ENCODE peak calls at places on chromosomes 12 and 14, in eight cellular contexts. S is retina; J is central memory CD8-positive, alpha-beta T cell; K is left colon; H is CD8-positive, alpha-beta T cell; N is LHCN-M2; V is stimulated activated CD4-positive, alpha-beta T cell treated with anti-CD3 and anti-CD28 coated beads, TNF-alpha, amount 100 ng/mL, for 1 hour; P is GM20000. X is an unnamed sample.

GRCh38 chr14:50044040-50044651 is 72.2 kb downstream of the VCPKMT start:
- DNase-seq in S (no peak), J (no peak), K (no peak), H (peak), N (no peak), V (no peak), P (no peak), X (no peak)

GRCh38 chr14:64195194-64195593 is 99.0 kb downstream of the ESR2 start:
- DNase-seq in S (no peak), J (no peak), K (no peak), H (no peak), N (no peak), V (no peak), P (peak), X (no peak)

GRCh38 chr12:81208193-81208946 is 130.5 kb downstream of the ACSS3 start:
- DNase-seq in S (no peak), J (no peak), K (peak), H (no peak), N (peak), V (no peak), P (no peak), X (no peak)

GRCh38 chr14:78848234-78848820 is 678.2 kb downstream of the NRXN3 start:
- DNase-seq in S (peak), J (no peak), K (peak), H (no peak), N (peak), V (no peak), P (peak), X (peak)

GRCh38 chr12:83265798-83266197 is 579.1 kb downstream of the TMTC2 start:
- DNase-seq in S (no peak), J (no peak), K (no peak), H (no peak), N (no peak), V (no peak), P (no peak), X (no peak)

GRCh38 chr12:6182279-6182898 is 17.8 kb upstream of the CD9 start:
- DNase-seq in S (no peak), J (no peak), K (peak), H (no peak), N (peak), V (no peak), P (no peak), X (no peak)

GRCh38 chr14:50363734-50364113 is 33.0 kb downstream of the CDKL1 start:
- DNase-seq in S (no peak), J (peak), K (no peak), H (peak), N (peak), V (no peak), P (peak), X (peak)

GRCh38 chr12:26032290-26032689 is 73.8 kb downstream of the RASSF8 start:
- DNase-seq in S (no peak), J (no peak), K (no peak), H (no peak), N (no peak), V (no peak), P (no peak), X (no peak)

GRCh38 chr12:88960213-88960878 is 380.1 kb upstream of the KITLG start:
- DNase-seq in S (no peak), J (no peak), K (no peak), H (no peak), N (peak), V (no peak), P (no peak), X (no peak)

GRCh38 chr12:49698619-49699545 is 8.3 kb downstream of the FMNL3 start:
- DNase-seq in S (no peak), J (no peak), K (peak), H (peak), N (peak), V (no peak), P (peak), X (peak)

GRCh38 chr12:89167986-89168385 is 184.3 kb downstream of the DUSP6 start:
- DNase-seq in S (no peak), J (no peak), K (no peak), H (no peak), N (no peak), V (no peak), P (no peak), X (no peak)

GRCh38 chr12:120468846-120469449 is 600 bp downstream of the SRSF9 start:
- DNase-seq in S (peak), J (no peak), K (peak), H (peak), N (no peak), V (peak), P (peak), X (no peak)

GRCh38 chr12:4302881-4303280 is 18.1 kb upstream of the TIGAR start:
- DNase-seq in S (no peak), J (no peak), K (no peak), H (no peak), N (no peak), V (no peak), P (no peak), X (no peak)

GRCh38 chr12:22431693-22432251 is 97.3 kb upstream of the ST8SIA1 start:
- DNase-seq in S (no peak), J (no peak), K (no peak), H (no peak), N (no peak), V (no peak), P (no peak), X (no peak)

GRCh38 chr12:123634142-123634561 is 523 bp downstream of the GTF2H3 start:
- DNase-seq in S (no peak), J (no peak), K (peak), H (no peak), N (peak), V (no peak), P (no peak), X (no peak)

GRCh38 chr12:50765325-50765911 is 1.5 kb downstream of the ATF1 start:
- DNase-seq in S (peak), J (peak), K (peak), H (peak), N (peak), V (no peak), P (peak), X (peak)

GRCh38 chr14:36383674-36384421 is 63.4 kb upstream of the MBIP start:
- DNase-seq in S (no peak), J (no peak), K (no peak), H (no peak), N (no peak), V (no peak), P (no peak), X (no peak)

GRCh38 chr14:90965765-90966164 is 94.7 kb downstream of the RPS6KA5 start:
- DNase-seq in S (no peak), J (no peak), K (no peak), H (no peak), N (no peak), V (no peak), P (no peak), X (no peak)

GRCh38 chr14:101469382-101470251 is 91.7 kb upstream of the DIO3 start:
- DNase-seq in S (peak), J (no peak), K (no peak), H (no peak), N (no peak), V (no peak), P (no peak), X (no peak)

GRCh38 chr12:124294686-124295315 is at the start of gene RFLNA:
- DNase-seq in S (no peak), J (no peak), K (peak), H (no peak), N (no peak), V (no peak), P (no peak), X (no peak)

GRCh38 chr12:90572778-90573177 is 382.2 kb downstream of the CCER1 start:
- DNase-seq in S (no peak), J (no peak), K (no peak), H (no peak), N (no peak), V (no peak), P (no peak), X (no peak)

GRCh38 chr14:99277534-99277933 is 5.5 kb upstream of the BCL11B start:
- DNase-seq in S (no peak), J (no peak), K (no peak), H (no peak), N (no peak), V (no peak), P (no peak), X (no peak)

GRCh38 chr14:68506645-68507405 is 286.0 kb downstream of the ZFP36L1 start:
- DNase-seq in S (no peak), J (no peak), K (peak), H (peak), N (no peak), V (no peak), P (peak), X (no peak)

GRCh38 chr12:39807043-39807442 is 187.4 kb upstream of the ABCD2 start:
- DNase-seq in S (no peak), J (no peak), K (no peak), H (no peak), N (peak), V (no peak), P (no peak), X (peak)

GRCh38 chr14:24309538-24310386 is at the start of gene LTB4R2:
- DNase-seq in S (no peak), J (no peak), K (no peak), H (no peak), N (no peak), V (no peak), P (no peak), X (no peak)

GRCh38 chr14:99188721-99189120 is 83.3 kb downstream of the BCL11B start:
- DNase-seq in S (no peak), J (no peak), K (no peak), H (peak), N (no peak), V (no peak), P (no peak), X (no peak)

GRCh38 chr14:70425349-70425748 is 8.5 kb upstream of the SYNJ2BP start:
- DNase-seq in S (no peak), J (no peak), K (no peak), H (no peak), N (no peak), V (no peak), P (no peak), X (no peak)

GRCh38 chr12:94074216-94074969 is 74.0 kb upstream of the PLXNC1 start:
- DNase-seq in S (no peak), J (no peak), K (no peak), H (no peak), N (no peak), V (no peak), P (no peak), X (no peak)

GRCh38 chr14:67487937-67488893 is at the start of gene TMEM229B:
- DNase-seq in S (no peak), J (peak), K (peak), H (peak), N (no peak), V (peak), P (peak), X (peak)

GRCh38 chr12:68580911-68581310 is 29.8 kb upstream of the RAP1B start:
- DNase-seq in S (no peak), J (no peak), K (no peak), H (no peak), N (no peak), V (no peak), P (no peak), X (no peak)

GRCh38 chr12:52687527-52688385 is 7.5 kb upstream of the KRT1 start:
- DNase-seq in S (no peak), J (no peak), K (peak), H (peak), N (no peak), V (no peak), P (no peak), X (no peak)

GRCh38 chr12:88993655-88994054 is 358.6 kb downstream of the DUSP6 start:
- DNase-seq in S (peak), J (no peak), K (no peak), H (no peak), N (peak), V (no peak), P (peak), X (peak)

GRCh38 chr14:76395161-76395560 is 19.2 kb downstream of the ESRRB start:
- DNase-seq in S (no peak), J (no peak), K (no peak), H (no peak), N (no peak), V (no peak), P (no peak), X (no peak)

GRCh38 chr12:132103542-132104308 is 40.4 kb downstream of the DDX51 start:
- DNase-seq in S (no peak), J (no peak), K (no peak), H (no peak), N (no peak), V (no peak), P (no peak), X (no peak)

GRCh38 chr14:61538464-61539022 is 156.8 kb upstream of the HIF1A start:
- DNase-seq in S (no peak), J (no peak), K (no peak), H (no peak), N (no peak), V (no peak), P (no peak), X (no peak)

GRCh38 chr12:32214723-32215122 is 108.1 kb downstream of the BICD1 start:
- DNase-seq in S (no peak), J (no peak), K (no peak), H (no peak), N (no peak), V (no peak), P (no peak), X (no peak)

GRCh38 chr14:30651934-30652333 is 29.8 kb downstream of the SCFD1 start:
- DNase-seq in S (no peak), J (no peak), K (no peak), H (no peak), N (no peak), V (no peak), P (no peak), X (no peak)

GRCh38 chr14:61064210-61064609 is 83.2 kb downstream of the SLC38A6 start:
- DNase-seq in S (no peak), J (no peak), K (no peak), H (no peak), N (peak), V (no peak), P (no peak), X (peak)

X was measured in AML-193.